ENCODE peak calls at places on chromosomes 3 and 15, in six cellular contexts. T is MM.1S, M is OCI-LY7, U is thyroid gland, V is osteoblast, P is A673. Q is an unnamed sample.

GRCh38 chr3:53156368-53156834 is 4.6 kb upstream of the PRKCD start:
- DNase-seq in P (no peak), M (no peak), V (peak; percentile 42), T (no peak), U (peak; percentile 57), Q (no peak)

GRCh38 chr3:4820296-4821121 is 158.7 kb upstream of the BHLHE40 start:
- DNase-seq in M (no peak), P (no peak), V (no peak), T (no peak), U (no peak), Q (no peak)

GRCh38 chr3:183491923-183492848 is 63.3 kb downstream of the KLHL6 start:
- DNase-seq in V (no peak), M (no peak), U (no peak), T (no peak), P (no peak), Q (no peak)

GRCh38 chr3:100042577-100042981 is 71.7 kb downstream of the FILIP1L start:
- DNase-seq in V (peak; percentile 35), T (no peak), P (no peak), M (no peak), U (no peak), Q (no peak)

GRCh38 chr3:12178091-12178820 is 19.5 kb upstream of the TIMP4 start:
- DNase-seq in M (no peak), P (no peak), V (peak; percentile 68), U (peak; percentile 55), T (no peak), Q (peak; percentile 70)

GRCh38 chr15:83855956-83856355 is 202.0 kb downstream of the ADAMTSL3 start:
- DNase-seq in V (no peak), T (no peak), U (no peak), M (no peak), P (no peak), Q (no peak)

GRCh38 chr3:49799761-49800160 is at the start of gene CDHR4:
- DNase-seq in V (peak; percentile 99), M (no peak), U (no peak), T (no peak), P (no peak), Q (peak; percentile 45)

GRCh38 chr3:116939091-116939490 is 229.5 kb downstream of the TUSC7 start:
- DNase-seq in P (peak; percentile 26), U (no peak), T (no peak), M (no peak), V (no peak), Q (no peak)

GRCh38 chr3:25429441-25429907 is 1.4 kb downstream of the RARB start:
- DNase-seq in U (no peak), V (no peak), P (no peak), T (no peak), M (no peak), Q (no peak)

GRCh38 chr15:52658955-52659354 is 20.2 kb downstream of the ATOSA start:
- DNase-seq in M (no peak), P (no peak), T (peak; percentile 92), V (no peak), U (no peak), Q (no peak)

GRCh38 chr3:109346770-109347295 is 9.5 kb upstream of the DPPA4 start:
- DNase-seq in T (no peak), M (no peak), U (no peak), P (no peak), V (no peak), Q (no peak)

GRCh38 chr3:8778475-8778874 is 9.1 kb upstream of the OXTR start:
- DNase-seq in T (no peak), U (no peak), P (no peak), M (no peak), V (no peak), Q (no peak)

GRCh38 chr3:62832569-62832968 is 42.6 kb downstream of the CADPS start:
- DNase-seq in V (no peak), U (no peak), M (no peak), P (no peak), T (no peak), Q (no peak)

GRCh38 chr3:113844622-113845222 is 6.1 kb downstream of the GRAMD1C start:
- DNase-seq in P (peak; percentile 65), U (no peak), M (peak; percentile 58), V (peak; percentile 78), T (peak; percentile 55), Q (no peak)

GRCh38 chr15:93081399-93081798 is 7.6 kb downstream of the RGMA start:
- DNase-seq in V (no peak), M (no peak), P (no peak), T (no peak), U (no peak), Q (no peak)

GRCh38 chr3:98655666-98656065 is 62.3 kb upstream of the CPOX start:
- DNase-seq in U (no peak), M (no peak), V (no peak), P (no peak), T (no peak), Q (no peak)

GRCh38 chr3:156274791-156275190 is 154.4 kb downstream of the KCNAB1 start:
- DNase-seq in V (no peak), U (no peak), T (no peak), P (no peak), M (no peak), Q (no peak)

GRCh38 chr3:156271508-156271907 is 151.1 kb downstream of the KCNAB1 start:
- DNase-seq in V (no peak), T (no peak), U (no peak), M (no peak), P (no peak), Q (no peak)

GRCh38 chr3:156273068-156273709 is 152.8 kb downstream of the KCNAB1 start:
- DNase-seq in T (no peak), P (no peak), M (no peak), U (peak; percentile 9), V (no peak), Q (no peak)

GRCh38 chr3:156271995-156272719 is 151.8 kb downstream of the KCNAB1 start:
- DNase-seq in P (no peak), T (no peak), M (no peak), V (no peak), U (no peak), Q (no peak)
- TF ChIP-seq CTCF in P (no peak), T (no peak), M (no peak), V (no peak), U (no peak), Q (no peak)

GRCh38 chr3:187957209-187957981 is 196.6 kb upstream of the LPP start:
- DNase-seq in M (no peak), V (no peak), T (no peak), P (no peak), U (no peak), Q (no peak)
- H3K4me1 ChIP-seq in M (peaks cover 100% of the 10 kb centered on the region), V (peaks cover 34% of the 10 kb centered on the region), T (no peaks in the 10 kb centered on the region), P (no peaks in the 10 kb centered on the region), U (peaks cover 9% of the 10 kb centered on the region), Q (no peaks in the 10 kb centered on the region)

GRCh38 chr15:73683624-73684536 is at the start of gene CD276:
- DNase-seq in V (peak; percentile 97), P (peak; percentile 60), M (no peak), U (peak; percentile 83), T (peak; percentile 60), Q (peak; percentile 91)
- TF ChIP-seq CTCF in V (peak; percentile 45), P (no peak), M (no peak), U (peak; percentile 39), T (peak; percentile 37), Q (no peak)

GRCh38 chr3:188431553-188431952 is 277.6 kb downstream of the LPP start:
- DNase-seq in P (peak; percentile 23), M (no peak), T (no peak), V (no peak), U (no peak), Q (no peak)
- H3K4me1 ChIP-seq in P (no peaks in the 10 kb centered on the region), M (peaks cover 18% of the 10 kb centered on the region), T (no peaks in the 10 kb centered on the region), V (peaks cover 23% of the 10 kb centered on the region), U (peaks cover 5% of the 10 kb centered on the region), Q (peaks cover 41% of the 10 kb centered on the region)